ENCODE peak calls at places on chromosome 15, in seven cellular contexts. One of them, this sample, is unnamed.

GRCh38 chr15:58357529-58358476 is 74.0 kb upstream of the LIPC start:
- DNase-seq in activated CD8-positive, alpha-beta T cell treated with anti-CD3 and anti-CD28 coated beads for 36 hours: peak
- DNase-seq in heart left ventricle: no peak
- DNase-seq in ovary: no peak
- DNase-seq in B cell: no peak
- DNase-seq in adrenal gland: no peak
- DNase-seq in astrocyte of the spinal cord: no peak
- DNase-seq in this sample: no peak

GRCh38 chr15:69189157-69189556 is 28.7 kb downstream of the GLCE start:
- DNase-seq in activated CD8-positive, alpha-beta T cell treated with anti-CD3 and anti-CD28 coated beads for 36 hours: no peak
- DNase-seq in heart left ventricle: no peak
- DNase-seq in ovary: no peak
- DNase-seq in B cell: no peak
- DNase-seq in adrenal gland: no peak
- DNase-seq in astrocyte of the spinal cord: no peak
- DNase-seq in this sample: no peak

GRCh38 chr15:29123171-29123570 is 146.5 kb downstream of the NSMCE3 start:
- DNase-seq in activated CD8-positive, alpha-beta T cell treated with anti-CD3 and anti-CD28 coated beads for 36 hours: no peak
- DNase-seq in heart left ventricle: peak
- DNase-seq in ovary: no peak
- DNase-seq in B cell: no peak
- DNase-seq in adrenal gland: no peak
- DNase-seq in astrocyte of the spinal cord: no peak
- DNase-seq in this sample: no peak

GRCh38 chr15:38487383-38487782 is 33.5 kb downstream of the FAM98B start:
- DNase-seq in activated CD8-positive, alpha-beta T cell treated with anti-CD3 and anti-CD28 coated beads for 36 hours: no peak
- DNase-seq in heart left ventricle: no peak
- DNase-seq in ovary: no peak
- DNase-seq in B cell: no peak
- DNase-seq in adrenal gland: no peak
- DNase-seq in astrocyte of the spinal cord: no peak
- DNase-seq in this sample: no peak

GRCh38 chr15:98853161-98853560 is 154.4 kb downstream of the PGPEP1L start:
- DNase-seq in activated CD8-positive, alpha-beta T cell treated with anti-CD3 and anti-CD28 coated beads for 36 hours: peak
- DNase-seq in heart left ventricle: peak
- DNase-seq in ovary: peak
- DNase-seq in B cell: peak
- DNase-seq in adrenal gland: peak
- DNase-seq in astrocyte of the spinal cord: peak
- DNase-seq in this sample: peak

GRCh38 chr15:40053234-40054055 is 14.5 kb upstream of the SRP14 start:
- DNase-seq in activated CD8-positive, alpha-beta T cell treated with anti-CD3 and anti-CD28 coated beads for 36 hours: no peak
- DNase-seq in heart left ventricle: no peak
- DNase-seq in ovary: no peak
- DNase-seq in B cell: no peak
- DNase-seq in adrenal gland: no peak
- DNase-seq in astrocyte of the spinal cord: no peak
- DNase-seq in this sample: no peak

GRCh38 chr15:86164222-86164898 is 84.7 kb downstream of the AGBL1 start:
- DNase-seq in activated CD8-positive, alpha-beta T cell treated with anti-CD3 and anti-CD28 coated beads for 36 hours: no peak
- DNase-seq in heart left ventricle: no peak
- DNase-seq in ovary: no peak
- DNase-seq in B cell: no peak
- DNase-seq in adrenal gland: peak
- DNase-seq in astrocyte of the spinal cord: no peak
- DNase-seq in this sample: no peak

GRCh38 chr15:70856884-70857546 is 3.1 kb upstream of the LARP6 start:
- DNase-seq in activated CD8-positive, alpha-beta T cell treated with anti-CD3 and anti-CD28 coated beads for 36 hours: no peak
- DNase-seq in heart left ventricle: peak
- DNase-seq in ovary: peak
- DNase-seq in B cell: no peak
- DNase-seq in adrenal gland: peak
- DNase-seq in astrocyte of the spinal cord: peak
- DNase-seq in this sample: peak

GRCh38 chr15:85403745-85404144 is 23.3 kb downstream of the AKAP13 start:
- DNase-seq in activated CD8-positive, alpha-beta T cell treated with anti-CD3 and anti-CD28 coated beads for 36 hours: no peak
- DNase-seq in heart left ventricle: no peak
- DNase-seq in ovary: no peak
- DNase-seq in B cell: no peak
- DNase-seq in adrenal gland: peak
- DNase-seq in astrocyte of the spinal cord: peak
- DNase-seq in this sample: no peak

GRCh38 chr15:29734917-29735572 is 87.2 kb downstream of the TJP1 start:
- DNase-seq in activated CD8-positive, alpha-beta T cell treated with anti-CD3 and anti-CD28 coated beads for 36 hours: no peak
- DNase-seq in heart left ventricle: no peak
- DNase-seq in ovary: no peak
- DNase-seq in B cell: no peak
- DNase-seq in adrenal gland: no peak
- DNase-seq in astrocyte of the spinal cord: peak
- DNase-seq in this sample: no peak

DNA sequence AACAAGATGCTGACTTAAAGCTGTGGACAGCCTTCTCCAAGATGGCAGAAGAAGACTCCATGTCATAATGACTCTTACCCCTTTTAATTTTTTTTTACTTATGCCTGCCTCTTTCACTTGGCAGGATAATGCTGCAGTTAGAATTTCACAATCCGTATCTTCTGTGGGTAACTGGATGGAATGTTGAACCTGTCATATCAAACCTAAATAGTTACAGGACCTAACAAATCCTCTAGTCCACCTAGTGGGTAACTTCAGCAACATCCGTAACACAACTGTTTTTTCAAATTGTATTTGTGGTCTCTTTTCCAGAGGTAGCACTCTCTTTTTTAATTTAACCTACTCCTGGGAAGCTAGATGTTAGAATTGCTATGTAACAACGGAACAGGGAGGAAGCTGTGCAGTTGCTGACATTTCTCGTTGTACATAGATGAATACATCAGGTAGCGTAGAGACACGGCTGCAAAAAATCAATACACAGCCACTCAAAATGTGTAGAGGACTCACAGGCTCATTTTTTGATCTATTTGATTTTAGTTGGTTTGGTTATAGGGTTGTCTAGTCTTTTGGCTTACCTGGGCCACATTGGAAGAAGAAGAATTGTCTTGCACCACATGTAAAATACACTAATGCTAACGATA is 43.9 kb upstream of the TRPM1 start:
- DNase-seq in activated CD8-positive, alpha-beta T cell treated with anti-CD3 and anti-CD28 coated beads for 36 hours: no peak
- DNase-seq in heart left ventricle: no peak
- DNase-seq in ovary: no peak
- DNase-seq in B cell: no peak
- DNase-seq in adrenal gland: no peak
- DNase-seq in astrocyte of the spinal cord: no peak
- DNase-seq in this sample: no peak
- TF ChIP-seq CTCF in activated CD8-positive, alpha-beta T cell treated with anti-CD3 and anti-CD28 coated beads for 36 hours: no peak
- TF ChIP-seq CTCF in heart left ventricle: no peak
- TF ChIP-seq CTCF in ovary: no peak
- TF ChIP-seq CTCF in B cell: no peak
- TF ChIP-seq CTCF in adrenal gland: no peak
- TF ChIP-seq CTCF in astrocyte of the spinal cord: peak
- TF ChIP-seq CTCF in this sample: peak

GRCh38 chr15:95432878-95433405 is 897.6 kb upstream of the NR2F2 start:
- DNase-seq in activated CD8-positive, alpha-beta T cell treated with anti-CD3 and anti-CD28 coated beads for 36 hours: no peak
- DNase-seq in heart left ventricle: no peak
- DNase-seq in ovary: no peak
- DNase-seq in B cell: no peak
- DNase-seq in adrenal gland: no peak
- DNase-seq in astrocyte of the spinal cord: no peak
- DNase-seq in this sample: no peak
- TF ChIP-seq CTCF in activated CD8-positive, alpha-beta T cell treated with anti-CD3 and anti-CD28 coated beads for 36 hours: no peak
- TF ChIP-seq CTCF in heart left ventricle: no peak
- TF ChIP-seq CTCF in ovary: no peak
- TF ChIP-seq CTCF in B cell: no peak
- TF ChIP-seq CTCF in adrenal gland: no peak
- TF ChIP-seq CTCF in astrocyte of the spinal cord: no peak
- TF ChIP-seq CTCF in this sample: no peak

GRCh38 chr15:51281368-51281967 is 56.9 kb downstream of the CYP19A1 start:
- DNase-seq in activated CD8-positive, alpha-beta T cell treated with anti-CD3 and anti-CD28 coated beads for 36 hours: peak
- DNase-seq in heart left ventricle: peak
- DNase-seq in ovary: peak
- DNase-seq in B cell: no peak
- DNase-seq in adrenal gland: peak
- DNase-seq in astrocyte of the spinal cord: peak
- DNase-seq in this sample: no peak
- TF ChIP-seq CTCF in activated CD8-positive, alpha-beta T cell treated with anti-CD3 and anti-CD28 coated beads for 36 hours: no peak
- TF ChIP-seq CTCF in heart left ventricle: peak
- TF ChIP-seq CTCF in ovary: peak
- TF ChIP-seq CTCF in B cell: no peak
- TF ChIP-seq CTCF in adrenal gland: peak
- TF ChIP-seq CTCF in astrocyte of the spinal cord: peak
- TF ChIP-seq CTCF in this sample: peak

GRCh38 chr15:93088981-93089854 is at the start of gene RGMA:
- DNase-seq in activated CD8-positive, alpha-beta T cell treated with anti-CD3 and anti-CD28 coated beads for 36 hours: peak
- DNase-seq in heart left ventricle: peak
- DNase-seq in ovary: peak
- DNase-seq in B cell: no peak
- DNase-seq in adrenal gland: no peak
- DNase-seq in astrocyte of the spinal cord: no peak
- DNase-seq in this sample: no peak

GRCh38 chr15:93086791-93087190 is 2.2 kb downstream of the RGMA start:
- DNase-seq in activated CD8-positive, alpha-beta T cell treated with anti-CD3 and anti-CD28 coated beads for 36 hours: no peak
- DNase-seq in heart left ventricle: no peak
- DNase-seq in ovary: no peak
- DNase-seq in B cell: no peak
- DNase-seq in adrenal gland: no peak
- DNase-seq in astrocyte of the spinal cord: no peak
- DNase-seq in this sample: no peak

GRCh38 chr15:93087825-93088199 is 1.2 kb downstream of the RGMA start:
- DNase-seq in activated CD8-positive, alpha-beta T cell treated with anti-CD3 and anti-CD28 coated beads for 36 hours: peak
- DNase-seq in heart left ventricle: peak
- DNase-seq in ovary: peak
- DNase-seq in B cell: no peak
- DNase-seq in adrenal gland: peak
- DNase-seq in astrocyte of the spinal cord: peak
- DNase-seq in this sample: no peak

GRCh38 chr15:93089855-93090305 is 869 bp upstream of the RGMA start:
- DNase-seq in activated CD8-positive, alpha-beta T cell treated with anti-CD3 and anti-CD28 coated beads for 36 hours: no peak
- DNase-seq in heart left ventricle: peak
- DNase-seq in ovary: no peak
- DNase-seq in B cell: no peak
- DNase-seq in adrenal gland: no peak
- DNase-seq in astrocyte of the spinal cord: no peak
- DNase-seq in this sample: no peak

DNA sequence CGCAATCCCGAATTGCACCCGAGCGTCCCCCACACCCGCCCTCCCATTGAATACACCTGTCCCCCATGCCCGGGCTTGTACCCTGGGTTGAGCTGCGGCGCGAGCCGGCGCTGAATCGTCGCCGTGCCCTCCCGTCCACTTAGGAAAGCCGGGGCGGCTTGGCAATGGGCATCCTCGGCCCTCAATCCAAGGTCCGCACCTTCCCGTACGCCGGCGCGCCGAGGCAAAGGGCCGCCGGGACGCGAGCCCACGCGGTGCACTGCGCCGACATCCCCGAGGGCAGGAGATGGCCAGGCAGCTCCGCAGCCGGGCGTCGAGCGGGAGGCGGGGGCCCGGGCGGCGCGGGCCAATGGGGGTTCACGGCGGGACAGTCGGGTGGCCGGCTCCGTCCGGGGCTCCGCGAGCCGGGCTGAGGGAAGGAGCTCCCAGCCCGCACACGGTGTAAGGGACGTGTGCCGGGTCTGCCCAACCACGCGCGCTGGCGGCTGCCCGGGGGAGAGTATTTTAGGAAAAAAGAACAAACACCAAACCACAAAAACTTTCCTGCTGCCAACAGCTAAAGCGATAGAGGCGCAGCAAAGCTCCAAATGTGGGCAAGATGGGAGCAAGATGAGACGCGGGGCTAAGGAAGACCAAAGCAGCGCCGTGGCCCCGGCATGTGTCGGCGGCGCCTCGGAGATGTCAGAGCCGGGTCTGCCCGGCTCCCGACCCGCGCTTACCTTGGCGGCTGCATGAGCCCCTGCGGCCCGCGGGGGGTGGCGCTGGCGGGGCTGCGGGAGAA is 621 bp downstream of the RGMA start:
- DNase-seq in activated CD8-positive, alpha-beta T cell treated with anti-CD3 and anti-CD28 coated beads for 36 hours: peak
- DNase-seq in heart left ventricle: peak
- DNase-seq in ovary: peak
- DNase-seq in B cell: no peak
- DNase-seq in adrenal gland: no peak
- DNase-seq in astrocyte of the spinal cord: no peak
- DNase-seq in this sample: no peak
- TF ChIP-seq CTCF in activated CD8-positive, alpha-beta T cell treated with anti-CD3 and anti-CD28 coated beads for 36 hours: peak
- TF ChIP-seq CTCF in heart left ventricle: no peak
- TF ChIP-seq CTCF in ovary: no peak
- TF ChIP-seq CTCF in B cell: peak
- TF ChIP-seq CTCF in adrenal gland: no peak
- TF ChIP-seq CTCF in astrocyte of the spinal cord: no peak
- TF ChIP-seq CTCF in this sample: peak

GRCh38 chr15:80418892-80419537 is 14.8 kb downstream of the ARNT2 start:
- DNase-seq in activated CD8-positive, alpha-beta T cell treated with anti-CD3 and anti-CD28 coated beads for 36 hours: peak
- DNase-seq in heart left ventricle: no peak
- DNase-seq in ovary: no peak
- DNase-seq in B cell: no peak
- DNase-seq in adrenal gland: peak
- DNase-seq in astrocyte of the spinal cord: peak
- DNase-seq in this sample: no peak
- TF ChIP-seq CTCF in activated CD8-positive, alpha-beta T cell treated with anti-CD3 and anti-CD28 coated beads for 36 hours: peak
- TF ChIP-seq CTCF in heart left ventricle: peak
- TF ChIP-seq CTCF in ovary: peak
- TF ChIP-seq CTCF in B cell: peak
- TF ChIP-seq CTCF in adrenal gland: peak
- TF ChIP-seq CTCF in astrocyte of the spinal cord: peak
- TF ChIP-seq CTCF in this sample: peak

DNA sequence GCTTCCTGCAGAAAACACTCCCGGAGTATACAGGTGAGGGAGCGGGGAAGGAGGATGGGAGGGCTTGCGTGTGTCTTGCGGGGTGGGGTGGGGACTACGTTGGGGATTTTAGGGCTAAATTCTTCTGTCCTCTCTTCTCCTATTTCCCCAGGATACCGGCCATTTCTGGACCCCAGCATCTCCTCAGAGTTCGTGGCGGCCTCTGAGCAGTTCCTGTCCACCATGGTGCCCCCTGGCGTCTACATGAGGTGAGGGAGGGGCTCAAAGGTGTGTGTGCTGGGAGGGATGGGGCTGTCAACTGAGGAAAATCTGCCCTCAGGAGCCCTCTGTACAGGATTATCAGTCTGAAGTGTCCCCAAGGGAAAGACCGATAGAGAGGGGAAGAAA is 6.6 kb downstream of the DUOX1 start:
- DNase-seq in activated CD8-positive, alpha-beta T cell treated with anti-CD3 and anti-CD28 coated beads for 36 hours: peak
- DNase-seq in heart left ventricle: no peak
- DNase-seq in ovary: no peak
- DNase-seq in B cell: no peak
- DNase-seq in adrenal gland: no peak
- DNase-seq in astrocyte of the spinal cord: no peak
- DNase-seq in this sample: no peak
- TF ChIP-seq CTCF in activated CD8-positive, alpha-beta T cell treated with anti-CD3 and anti-CD28 coated beads for 36 hours: peak
- TF ChIP-seq CTCF in heart left ventricle: no peak
- TF ChIP-seq CTCF in ovary: no peak
- TF ChIP-seq CTCF in B cell: peak
- TF ChIP-seq CTCF in adrenal gland: no peak
- TF ChIP-seq CTCF in astrocyte of the spinal cord: peak
- TF ChIP-seq CTCF in this sample: peak

GRCh38 chr15:94164202-94164807 is 67.1 kb upstream of the MCTP2 start:
- DNase-seq in activated CD8-positive, alpha-beta T cell treated with anti-CD3 and anti-CD28 coated beads for 36 hours: peak
- DNase-seq in heart left ventricle: peak
- DNase-seq in ovary: peak
- DNase-seq in B cell: peak
- DNase-seq in adrenal gland: peak
- DNase-seq in astrocyte of the spinal cord: peak
- DNase-seq in this sample: no peak

GRCh38 chr15:94162946-94163345 is 68.4 kb upstream of the MCTP2 start:
- DNase-seq in activated CD8-positive, alpha-beta T cell treated with anti-CD3 and anti-CD28 coated beads for 36 hours: no peak
- DNase-seq in heart left ventricle: no peak
- DNase-seq in ovary: no peak
- DNase-seq in B cell: no peak
- DNase-seq in adrenal gland: no peak
- DNase-seq in astrocyte of the spinal cord: no peak
- DNase-seq in this sample: no peak

GRCh38 chr15:94168250-94168649 is 63.1 kb upstream of the MCTP2 start:
- DNase-seq in activated CD8-positive, alpha-beta T cell treated with anti-CD3 and anti-CD28 coated beads for 36 hours: peak
- DNase-seq in heart left ventricle: no peak
- DNase-seq in ovary: no peak
- DNase-seq in B cell: no peak
- DNase-seq in adrenal gland: no peak
- DNase-seq in astrocyte of the spinal cord: no peak
- DNase-seq in this sample: no peak
- TF ChIP-seq CTCF in activated CD8-positive, alpha-beta T cell treated with anti-CD3 and anti-CD28 coated beads for 36 hours: peak
- TF ChIP-seq CTCF in heart left ventricle: no peak
- TF ChIP-seq CTCF in ovary: no peak
- TF ChIP-seq CTCF in B cell: peak
- TF ChIP-seq CTCF in adrenal gland: no peak
- TF ChIP-seq CTCF in astrocyte of the spinal cord: no peak
- TF ChIP-seq CTCF in this sample: no peak

This sample was measured in osteocyte.